ENCODE peak calls at places on chromosomes 7 and 10, in nine cellular contexts. W is uterus, Z is heart left ventricle, X is fibroblast of pulmonary artery, J is type B pancreatic cell, O is dorsolateral prefrontal cortex, U is tibial artery, N is cardiac muscle cell, L is nephron progenitor cell. H is an unnamed sample.
A peak's percentile ranks its signal among the peaks of the same experiment; 100 is the strongest.

GRCh38 chr7:22468609-22469008 is 31.4 kb downstream of the STEAP1B start:
- DNase-seq in J (no peak), X (no peak), L (no peak), Z (no peak), N (no peak), U (no peak), W (no peak), O (no peak), H (no peak)

GRCh38 chr7:25180946-25181345 is 47.3 kb downstream of the NPVF start:
- DNase-seq in N (no peak), X (no peak), J (no peak), W (no peak), U (no peak), Z (no peak), O (no peak), L (no peak), H (no peak)

GRCh38 chr10:24303522-24304310 is 94.8 kb downstream of the KIAA1217 start:
- DNase-seq in J (no peak), O (no peak), L (no peak), X (no peak), U (no peak), Z (no peak), W (no peak), N (no peak), H (no peak)

GRCh38 chr10:79292789-79293746 is 54.2 kb upstream of the PPIF start:
- DNase-seq in W (no peak), J (no peak), U (no peak), X (no peak), L (peak; percentile 30), Z (no peak), N (no peak), O (no peak), H (peak; percentile 22)

GRCh38 chr7:25615005-25615404 is 386.7 kb upstream of the NPVF start:
- DNase-seq in Z (no peak), N (peak; percentile 76), O (no peak), J (no peak), U (no peak), X (no peak), L (no peak), W (no peak), H (no peak)

GRCh38 chr10:19945275-19945674 is 129.0 kb downstream of the PLXDC2 start:
- DNase-seq in O (no peak), N (no peak), J (no peak), W (peak; percentile 55), U (peak; percentile 77), Z (no peak), X (no peak), L (no peak), H (no peak)

GRCh38 chr10:71319800-71320392 is 837 bp downstream of the SLC29A3 start:
- DNase-seq in O (no peak), X (no peak), Z (no peak), J (no peak), N (no peak), L (no peak), W (no peak), U (no peak), H (no peak)

GRCh38 chr10:27744478-27745379 is 890 bp downstream of the MKX start:
- DNase-seq in L (peak; percentile 71), J (peak; percentile 69), O (peak; percentile 34), W (peak; percentile 46), Z (peak; percentile 25), X (no peak), U (peak; percentile 83), N (peak; percentile 77), H (peak; percentile 39)

GRCh38 chr7:18357691-18358090 is 137.9 kb upstream of the HDAC9 start:
- DNase-seq in Z (no peak), N (no peak), O (no peak), J (no peak), L (no peak), W (no peak), U (no peak), X (no peak), H (no peak)

GRCh38 chr7:157397751-157398691 is 61.2 kb downstream of the DNAJB6 start:
- DNase-seq in L (peak; percentile 42), X (peak; percentile 89), W (peak; percentile 52), U (peak; percentile 72), O (no peak), J (no peak), Z (peak; percentile 43), N (peak; percentile 69), H (peak; percentile 58)

GRCh38 chr10:117967149-117967548 is 79.6 kb downstream of the RAB11FIP2 start:
- DNase-seq in O (no peak), U (no peak), J (no peak), N (no peak), Z (no peak), X (no peak), W (no peak), L (no peak), H (no peak)

GRCh38 chr7:157404845-157405481 is 68.2 kb downstream of the DNAJB6 start:
- DNase-seq in W (peak; percentile 66), U (no peak), N (no peak), L (no peak), O (no peak), X (peak; percentile 98), Z (peak; percentile 34), J (no peak), H (peak; percentile 68)

GRCh38 chr10:125048101-125048864 is 106.4 kb downstream of the ZRANB1 start:
- DNase-seq in U (peak; percentile 91), J (peak; percentile 89), Z (peak; percentile 90), N (peak; percentile 91), O (peak; percentile 88), W (peak; percentile 90), L (peak; percentile 91), X (peak; percentile 93), H (peak; percentile 89)

GRCh38 chr7:106110885-106111670 is 1.0 kb downstream of the SYPL1 start:
- DNase-seq in L (no peak), W (no peak), U (no peak), J (no peak), O (no peak), X (no peak), N (peak; percentile 25), Z (no peak), H (no peak)

GRCh38 chr7:106111671-106112117 is 418 bp downstream of the SYPL1 start:
- DNase-seq in N (peak; percentile 83), J (no peak), Z (peak; percentile 79), U (peak; percentile 89), L (peak; percentile 75), W (no peak), X (peak; percentile 79), O (peak; percentile 51), H (no peak)

GRCh38 chr7:106108988-106109387 is 3.1 kb downstream of the SYPL1 start:
- DNase-seq in Z (no peak), N (no peak), W (no peak), X (peak; percentile 13), L (no peak), J (no peak), U (no peak), O (no peak), H (no peak)

GRCh38 chr7:106109521-106110237 is 2.4 kb downstream of the SYPL1 start:
- DNase-seq in L (no peak), U (no peak), W (no peak), O (no peak), X (no peak), Z (no peak), N (no peak), J (no peak), H (no peak)

DNA sequence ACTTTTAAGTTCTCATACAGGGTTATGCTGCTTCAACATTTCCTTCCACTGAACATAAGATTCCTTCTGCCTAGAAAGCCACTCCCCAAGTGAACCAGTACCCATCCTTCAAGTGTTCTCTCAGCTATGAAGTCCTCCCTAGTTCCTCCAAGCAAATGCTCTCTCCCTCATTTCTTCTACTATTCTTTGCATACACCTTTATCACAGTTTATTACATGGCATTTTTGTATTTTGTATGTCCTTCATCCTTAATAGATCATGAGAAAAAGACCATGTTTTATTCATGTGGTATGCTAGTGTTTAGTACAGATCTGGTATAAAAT is 1.9 kb downstream of the SYPL1 start:
- DNase-seq in L (no peak), O (no peak), U (no peak), N (no peak), W (no peak), Z (no peak), J (no peak), X (peak; percentile 14), H (no peak)
- TF ChIP-seq CTCF in L (no peak), O (no peak), U (no peak), N (no peak), W (no peak), Z (no peak), J (no peak), X (no peak), H (no peak)

GRCh38 chr7:66366701-66367100 is 161.6 kb downstream of the TPST1 start:
- DNase-seq in U (no peak), L (no peak), X (no peak), N (no peak), O (no peak), J (no peak), W (no peak), Z (no peak), H (no peak)
- TF ChIP-seq CTCF in U (no peak), L (no peak), X (no peak), N (no peak), O (no peak), J (no peak), W (no peak), Z (no peak), H (no peak)

DNA sequence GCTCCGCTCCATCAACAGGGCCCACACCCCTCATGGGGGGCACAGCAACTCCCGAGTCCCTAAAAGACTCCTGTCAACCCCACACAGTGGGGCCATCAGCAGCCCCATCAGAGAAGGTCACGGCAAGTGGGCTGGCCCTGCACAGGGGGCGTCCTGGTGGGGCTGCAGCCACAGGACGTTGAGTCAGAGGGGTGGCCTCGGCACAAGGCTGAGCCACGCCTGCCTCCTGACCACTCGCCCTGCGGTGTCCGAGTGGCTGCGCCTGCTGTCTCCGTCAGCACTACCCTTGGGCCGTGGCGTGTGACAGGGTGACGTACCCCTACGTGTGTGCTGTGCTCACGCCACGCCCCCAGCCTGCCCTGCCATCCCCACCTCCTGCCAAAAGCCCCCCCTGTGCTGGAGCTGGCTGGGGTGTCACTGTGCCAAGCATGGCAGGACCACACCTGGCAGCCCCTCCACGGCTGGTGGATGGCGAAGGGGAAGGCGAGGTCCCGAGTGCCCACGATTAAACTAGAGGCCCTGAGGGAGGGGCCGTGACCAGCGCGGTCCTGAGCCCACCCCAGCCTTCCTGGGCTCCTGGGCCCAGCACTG is 26.0 kb upstream of the NKX6-2 start:
- DNase-seq in L (no peak), J (no peak), N (no peak), X (no peak), O (no peak), W (no peak), Z (peak; percentile 19), U (peak; percentile 58), H (no peak)
- TF ChIP-seq CTCF in L (no peak), J (no peak), N (no peak), X (no peak), O (no peak), W (no peak), Z (no peak), U (no peak), H (no peak)

DNA sequence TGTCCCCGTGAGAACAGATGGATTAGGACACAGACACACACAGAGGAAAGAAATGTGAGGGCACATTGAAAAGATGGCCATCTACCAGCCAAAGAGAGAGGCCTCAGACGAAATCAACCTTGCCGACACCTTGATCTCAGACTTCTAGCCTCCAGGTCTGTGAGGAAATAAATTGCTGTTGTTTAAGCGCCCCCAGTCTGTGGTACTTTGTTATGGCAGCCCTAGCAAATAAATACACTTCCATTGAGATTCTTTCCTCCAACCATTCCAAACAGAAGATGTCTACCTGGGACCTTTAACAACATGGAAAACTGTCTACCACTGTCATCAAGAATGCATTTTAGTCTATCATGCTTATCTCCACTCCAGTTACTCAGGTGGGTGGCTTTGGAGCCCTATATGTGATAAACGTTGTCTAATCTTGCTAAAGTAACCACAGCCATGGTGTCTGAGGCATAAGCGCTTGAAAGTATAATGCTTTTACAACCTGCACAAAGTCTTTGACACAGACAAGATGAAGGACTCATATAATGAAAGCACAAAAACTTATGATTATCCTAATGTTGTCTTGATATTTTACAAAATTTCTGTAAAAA is 244.3 kb downstream of the MTERF1 start:
- DNase-seq in W (no peak), L (peak; percentile 11), X (peak; percentile 50), N (peak; percentile 61), O (no peak), Z (no peak), U (no peak), J (no peak), H (peak; percentile 34)
- TF ChIP-seq CTCF in W (peak; percentile 25), L (peak; percentile 57), X (peak; percentile 59), N (peak; percentile 63), O (peak; percentile 48), Z (peak; percentile 61), U (peak; percentile 47), J (peak; percentile 71), H (peak; percentile 31)

H was measured in Calu3.